ENCODE peak calls at places on chromosomes 7 and 10, in five cellular contexts. One of them, this sample, is unnamed.

GRCh38 chr7:22783421-22783820 is 39.2 kb downstream of the TOMM7 start:
- DNase-seq in iris pigment epithelial cell: no peak
- DNase-seq in activated T-cell treated with anti-CD3 and anti-CD28 coated beads, Interleukin-2, amount 50 U/mL, for 4 hours: no peak
- DNase-seq in caudate nucleus: no peak
- DNase-seq in adrenal gland: no peak
- DNase-seq in this sample: no peak

GRCh38 chr10:117365612-117366011 is 9.6 kb downstream of the PDZD8 start:
- DNase-seq in iris pigment epithelial cell: no peak
- DNase-seq in adrenal gland: no peak
- DNase-seq in caudate nucleus: no peak
- DNase-seq in activated T-cell treated with anti-CD3 and anti-CD28 coated beads, Interleukin-2, amount 50 U/mL, for 4 hours: no peak
- DNase-seq in this sample: no peak

GRCh38 chr7:5596046-5596895 is 172.6 kb upstream of the TNRC18 start:
- DNase-seq in adrenal gland: peak
- DNase-seq in activated T-cell treated with anti-CD3 and anti-CD28 coated beads, Interleukin-2, amount 50 U/mL, for 4 hours: peak
- DNase-seq in caudate nucleus: peak
- DNase-seq in iris pigment epithelial cell: peak
- DNase-seq in this sample: peak

GRCh38 chr10:60576130-60577069 is 186.7 kb upstream of the ANK3 start:
- DNase-seq in adrenal gland: no peak
- DNase-seq in iris pigment epithelial cell: peak
- DNase-seq in activated T-cell treated with anti-CD3 and anti-CD28 coated beads, Interleukin-2, amount 50 U/mL, for 4 hours: no peak
- DNase-seq in caudate nucleus: no peak
- DNase-seq in this sample: no peak

GRCh38 chr10:69475433-69475830 is 24.2 kb downstream of the TSPAN15 start:
- DNase-seq in caudate nucleus: no peak
- DNase-seq in adrenal gland: no peak
- DNase-seq in activated T-cell treated with anti-CD3 and anti-CD28 coated beads, Interleukin-2, amount 50 U/mL, for 4 hours: no peak
- DNase-seq in iris pigment epithelial cell: no peak
- DNase-seq in this sample: no peak

GRCh38 chr10:19168584-19168983 is 120.0 kb downstream of the MALRD1 start:
- DNase-seq in adrenal gland: no peak
- DNase-seq in caudate nucleus: no peak
- DNase-seq in iris pigment epithelial cell: peak
- DNase-seq in activated T-cell treated with anti-CD3 and anti-CD28 coated beads, Interleukin-2, amount 50 U/mL, for 4 hours: no peak
- DNase-seq in this sample: no peak

GRCh38 chr10:43760514-43760913 is 111.8 kb upstream of the ZNF32 start:
- DNase-seq in caudate nucleus: no peak
- DNase-seq in adrenal gland: no peak
- DNase-seq in activated T-cell treated with anti-CD3 and anti-CD28 coated beads, Interleukin-2, amount 50 U/mL, for 4 hours: no peak
- DNase-seq in iris pigment epithelial cell: no peak
- DNase-seq in this sample: no peak

GRCh38 chr7:19030280-19030679 is 87.2 kb downstream of the TWIST1 start:
- DNase-seq in adrenal gland: no peak
- DNase-seq in caudate nucleus: no peak
- DNase-seq in iris pigment epithelial cell: no peak
- DNase-seq in activated T-cell treated with anti-CD3 and anti-CD28 coated beads, Interleukin-2, amount 50 U/mL, for 4 hours: no peak
- DNase-seq in this sample: no peak

GRCh38 chr10:99630439-99630838 is 10.2 kb upstream of the SLC25A28 start:
- DNase-seq in adrenal gland: peak
- DNase-seq in activated T-cell treated with anti-CD3 and anti-CD28 coated beads, Interleukin-2, amount 50 U/mL, for 4 hours: no peak
- DNase-seq in caudate nucleus: no peak
- DNase-seq in iris pigment epithelial cell: peak
- DNase-seq in this sample: peak

GRCh38 chr10:21488246-21488953 is 37.1 kb downstream of the SKIDA1 start:
- DNase-seq in caudate nucleus: no peak
- DNase-seq in activated T-cell treated with anti-CD3 and anti-CD28 coated beads, Interleukin-2, amount 50 U/mL, for 4 hours: no peak
- DNase-seq in adrenal gland: no peak
- DNase-seq in iris pigment epithelial cell: peak
- DNase-seq in this sample: no peak

GRCh38 chr7:31335889-31336201 is 4.7 kb downstream of the NEUROD6 start:
- DNase-seq in caudate nucleus: no peak
- DNase-seq in adrenal gland: no peak
- DNase-seq in iris pigment epithelial cell: no peak
- DNase-seq in activated T-cell treated with anti-CD3 and anti-CD28 coated beads, Interleukin-2, amount 50 U/mL, for 4 hours: no peak
- DNase-seq in this sample: no peak

GRCh38 chr7:87506243-87507180 is 31.0 kb upstream of the ABCB4 start:
- DNase-seq in caudate nucleus: no peak
- DNase-seq in activated T-cell treated with anti-CD3 and anti-CD28 coated beads, Interleukin-2, amount 50 U/mL, for 4 hours: no peak
- DNase-seq in adrenal gland: no peak
- DNase-seq in iris pigment epithelial cell: peak
- DNase-seq in this sample: no peak

GRCh38 chr10:34420273-34420672 is 394.8 kb downstream of the PARD3 start:
- DNase-seq in iris pigment epithelial cell: no peak
- DNase-seq in caudate nucleus: no peak
- DNase-seq in activated T-cell treated with anti-CD3 and anti-CD28 coated beads, Interleukin-2, amount 50 U/mL, for 4 hours: no peak
- DNase-seq in adrenal gland: no peak
- DNase-seq in this sample: no peak

GRCh38 chr7:151590071-151590800 is 70.5 kb upstream of the RHEB start:
- DNase-seq in iris pigment epithelial cell: no peak
- DNase-seq in caudate nucleus: no peak
- DNase-seq in adrenal gland: no peak
- DNase-seq in activated T-cell treated with anti-CD3 and anti-CD28 coated beads, Interleukin-2, amount 50 U/mL, for 4 hours: no peak
- DNase-seq in this sample: no peak

GRCh38 chr10:103794996-103795395 is 60.4 kb downstream of the SH3PXD2A start:
- DNase-seq in adrenal gland: no peak
- DNase-seq in activated T-cell treated with anti-CD3 and anti-CD28 coated beads, Interleukin-2, amount 50 U/mL, for 4 hours: no peak
- DNase-seq in caudate nucleus: no peak
- DNase-seq in iris pigment epithelial cell: no peak
- DNase-seq in this sample: no peak

GRCh38 chr10:86945361-86946214 is 11.8 kb downstream of the MMRN2 start:
- DNase-seq in adrenal gland: no peak
- DNase-seq in iris pigment epithelial cell: no peak
- DNase-seq in caudate nucleus: no peak
- DNase-seq in activated T-cell treated with anti-CD3 and anti-CD28 coated beads, Interleukin-2, amount 50 U/mL, for 4 hours: no peak
- DNase-seq in this sample: peak

GRCh38 chr7:77351539-77352004 is 64.6 kb downstream of the GSAP start:
- DNase-seq in adrenal gland: peak
- DNase-seq in caudate nucleus: no peak
- DNase-seq in activated T-cell treated with anti-CD3 and anti-CD28 coated beads, Interleukin-2, amount 50 U/mL, for 4 hours: peak
- DNase-seq in iris pigment epithelial cell: no peak
- DNase-seq in this sample: no peak

GRCh38 chr7:106823631-106824030 is 41.5 kb upstream of the PIK3CG start:
- DNase-seq in activated T-cell treated with anti-CD3 and anti-CD28 coated beads, Interleukin-2, amount 50 U/mL, for 4 hours: no peak
- DNase-seq in adrenal gland: no peak
- DNase-seq in iris pigment epithelial cell: no peak
- DNase-seq in caudate nucleus: no peak
- DNase-seq in this sample: no peak

GRCh38 chr10:124565565-124566221 is 104.1 kb downstream of the LHPP start:
- DNase-seq in caudate nucleus: no peak
- DNase-seq in iris pigment epithelial cell: peak
- DNase-seq in activated T-cell treated with anti-CD3 and anti-CD28 coated beads, Interleukin-2, amount 50 U/mL, for 4 hours: no peak
- DNase-seq in adrenal gland: peak
- DNase-seq in this sample: peak

GRCh38 chr10:4663162-4663992 is 162.6 kb upstream of the AKR1E2 start:
- DNase-seq in caudate nucleus: no peak
- DNase-seq in activated T-cell treated with anti-CD3 and anti-CD28 coated beads, Interleukin-2, amount 50 U/mL, for 4 hours: no peak
- DNase-seq in adrenal gland: peak
- DNase-seq in iris pigment epithelial cell: peak
- DNase-seq in this sample: peak

GRCh38 chr7:65250216-65250615 is 123.4 kb upstream of the ZNF92 start:
- DNase-seq in iris pigment epithelial cell: no peak
- DNase-seq in adrenal gland: no peak
- DNase-seq in caudate nucleus: no peak
- DNase-seq in activated T-cell treated with anti-CD3 and anti-CD28 coated beads, Interleukin-2, amount 50 U/mL, for 4 hours: no peak
- DNase-seq in this sample: no peak

GRCh38 chr7:33888206-33888605 is 17.1 kb upstream of the BMPER start:
- DNase-seq in activated T-cell treated with anti-CD3 and anti-CD28 coated beads, Interleukin-2, amount 50 U/mL, for 4 hours: no peak
- DNase-seq in adrenal gland: no peak
- DNase-seq in caudate nucleus: no peak
- DNase-seq in iris pigment epithelial cell: no peak
- DNase-seq in this sample: no peak

GRCh38 chr10:43968961-43969360 is 320.3 kb upstream of the ZNF32 start:
- DNase-seq in caudate nucleus: no peak
- DNase-seq in adrenal gland: no peak
- DNase-seq in activated T-cell treated with anti-CD3 and anti-CD28 coated beads, Interleukin-2, amount 50 U/mL, for 4 hours: no peak
- DNase-seq in iris pigment epithelial cell: no peak
- DNase-seq in this sample: no peak

This sample was measured in testis.